ENCODE peak calls at places on chromosomes 6 and 20, in four cellular contexts. P is K562, O is HepG2, I is H1. Z is an unnamed sample.

GRCh38 chr6:37204014-37204751 is 34.2 kb downstream of the PIM1 start:
- DNase-seq in P (no peak), O (peak; percentile 76), I (no peak), Z (no peak)

GRCh38 chr6:23842760-23843159 is 283.3 kb upstream of the NRSN1 start:
- DNase-seq in P (no peak), O (no peak), I (no peak), Z (no peak)

GRCh38 chr6:154319231-154319858 is 37.3 kb downstream of the IPCEF1 start:
- DNase-seq in P (no peak), O (no peak), I (no peak), Z (no peak)

GRCh38 chr20:37416202-37417145 is 70.5 kb downstream of the SRC start:
- DNase-seq in P (no peak), O (no peak), I (no peak), Z (no peak)

GRCh38 chr20:57047281-57048026 is 219.0 kb downstream of the BMP7 start:
- DNase-seq in P (no peak), O (peak; percentile 34), I (no peak), Z (no peak)

GRCh38 chr6:16575655-16576054 is 185.6 kb downstream of the ATXN1 start:
- DNase-seq in P (no peak), O (no peak), I (no peak), Z (no peak)

GRCh38 chr6:35468980-35469710 is 944 bp downstream of the RPL10A start:
- DNase-seq in P (peak; percentile 74), O (no peak), I (no peak), Z (no peak)

GRCh38 chr20:641516-641913 is 11.5 kb downstream of the SRXN1 start:
- DNase-seq in P (peak; percentile 71), O (peak; percentile 85), I (no peak), Z (no peak)

GRCh38 chr6:93992976-93993375 is 573.6 kb upstream of the EPHA7 start:
- DNase-seq in P (no peak), O (no peak), I (no peak), Z (no peak)

GRCh38 chr6:153814136-153814535 is 224.9 kb upstream of the OPRM1 start:
- DNase-seq in P (no peak), O (no peak), I (peak; percentile 76), Z (no peak)

GRCh38 chr20:34578521-34579147 is 20.1 kb downstream of the MAP1LC3A start:
- DNase-seq in P (no peak), O (no peak), I (no peak), Z (no peak)

GRCh38 chr6:134235937-134236751 is 81.8 kb downstream of the SGK1 start:
- DNase-seq in P (no peak), O (no peak), I (no peak), Z (no peak)

GRCh38 chr6:81561731-81562130 is 190.8 kb downstream of the TENT5A start:
- DNase-seq in P (no peak), O (no peak), I (no peak), Z (no peak)

GRCh38 chr6:28281288-28282064 is at the start of gene PGBD1:
- DNase-seq in P (peak; percentile 76), O (peak; percentile 67), I (peak; percentile 92), Z (peak; percentile 13)

GRCh38 chr6:95280690-95281273 is 296.6 kb upstream of the MANEA start:
- DNase-seq in P (peak; percentile 7), O (no peak), I (no peak), Z (peak; percentile 10)

GRCh38 chr6:15872252-15873103 is 209.7 kb upstream of the DTNBP1 start:
- DNase-seq in P (no peak), O (no peak), I (no peak), Z (no peak)

GRCh38 chr6:132132420-132132819 is 181.2 kb upstream of the CCN2 start:
- DNase-seq in P (no peak), O (no peak), I (no peak), Z (no peak)

GRCh38 chr6:145904878-145905277 is 59.3 kb downstream of the SHPRH start:
- DNase-seq in P (no peak), O (no peak), I (no peak), Z (no peak)

GRCh38 chr20:15799871-15800270 is 773.4 kb downstream of the KIF16B start:
- DNase-seq in P (no peak), O (no peak), I (no peak), Z (no peak)

GRCh38 chr6:6486595-6486994 is 101.9 kb upstream of the LY86 start:
- DNase-seq in P (no peak), O (no peak), I (no peak), Z (no peak)

GRCh38 chr6:159360306-159360705 is 191.1 kb downstream of the FNDC1 start:
- DNase-seq in P (no peak), O (no peak), I (no peak), Z (no peak)

GRCh38 chr6:126625019-126625418 is 285.1 kb downstream of the CENPW start:
- DNase-seq in P (no peak), O (no peak), I (peak; percentile 58), Z (no peak)

DNA sequence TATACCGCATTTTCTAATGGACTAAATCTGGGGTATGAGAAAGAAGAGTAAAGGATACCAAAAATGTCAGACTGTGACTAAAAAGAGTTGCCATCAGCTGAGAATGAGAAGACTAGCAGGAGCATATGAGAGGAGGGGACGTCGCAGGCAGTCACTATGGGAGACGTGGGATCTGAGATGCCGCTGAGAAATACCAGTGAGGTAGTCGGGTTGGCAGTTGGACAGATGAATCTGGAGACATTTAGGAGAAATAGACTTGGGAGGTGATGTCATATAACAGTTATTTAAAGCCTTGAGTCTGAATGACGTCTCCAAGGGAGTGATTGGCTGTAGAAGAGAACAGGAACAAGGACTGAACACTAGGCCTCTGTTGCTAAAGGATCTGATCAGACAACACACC is 51.5 kb upstream of the TRIM26 start:
- DNase-seq in P (no peak), O (no peak), I (no peak), Z (no peak)
- TF ChIP-seq RAD21 in P (no peak), O (no peak), I (no peak), Z (no peak)

GRCh38 chr20:60857708-60858107 is 394.4 kb upstream of the CDH4 start:
- DNase-seq in P (no peak), O (no peak), I (no peak), Z (no peak)

GRCh38 chr20:60851826-60852704 is 400.0 kb upstream of the CDH4 start:
- DNase-seq in P (no peak), O (peak; percentile 8), I (peak; percentile 72), Z (no peak)
- TF ChIP-seq SRF in P (no peak), O (no peak), I (no peak), Z (no peak)

GRCh38 chr6:104572901-104573300 is 286.8 kb downstream of the HACE1 start:
- DNase-seq in P (no peak), O (no peak), I (no peak), Z (no peak)
- TF ChIP-seq RAD21 in P (no peak), O (no peak), I (no peak), Z (no peak)

GRCh38 chr20:49043000-49043399 is 3.1 kb upstream of the CSE1L start:
- DNase-seq in P (no peak), O (no peak), I (no peak), Z (no peak)

GRCh38 chr20:49039854-49040253 is 6.3 kb upstream of the CSE1L start:
- DNase-seq in P (no peak), O (no peak), I (no peak), Z (no peak)

GRCh38 chr20:49046087-49046900 is at the start of gene CSE1L:
- DNase-seq in P (peak; percentile 96), O (peak; percentile 97), I (peak; percentile 98), Z (peak; percentile 87)

DNA sequence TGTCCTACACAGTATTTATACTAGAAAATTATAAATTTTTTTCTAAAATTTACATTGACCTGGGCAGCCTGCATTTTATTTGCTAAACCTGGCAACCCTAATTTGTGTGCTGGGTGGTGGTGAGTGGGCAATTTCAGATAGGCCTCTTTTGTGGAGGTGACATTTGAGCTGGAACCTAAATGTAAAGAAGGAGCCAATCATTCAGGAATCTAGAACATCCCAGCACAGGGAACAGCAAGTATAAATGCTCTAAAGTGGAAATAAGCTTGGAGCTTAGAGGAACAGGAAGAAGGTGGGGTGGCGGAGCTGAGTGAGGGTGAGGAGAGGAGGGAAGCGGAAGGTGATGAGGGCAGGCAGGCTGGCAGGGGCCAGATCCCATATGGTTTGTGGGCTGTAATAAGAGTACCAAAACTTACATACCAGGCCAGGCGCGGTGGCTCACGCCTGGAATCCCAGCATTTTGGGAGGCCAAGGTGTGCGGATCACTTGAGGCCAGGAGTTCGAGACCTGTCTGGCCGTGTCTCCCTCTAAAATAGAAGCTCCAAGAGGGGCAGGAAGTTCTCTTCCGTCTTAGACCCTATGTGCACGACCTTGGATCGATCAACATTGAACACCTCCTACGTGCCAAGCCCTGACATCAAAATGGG is 549 bp upstream of the CSE1L start:
- DNase-seq in P (peak; percentile 24), O (peak; percentile 29), I (no peak), Z (no peak)
- TF ChIP-seq SRF in P (no peak), O (no peak), I (no peak), Z (no peak)

GRCh38 chr6:140537211-140537610 is 1162.8 kb upstream of the CITED2 start:
- DNase-seq in P (no peak), O (no peak), I (no peak), Z (no peak)
- TF ChIP-seq RAD21 in P (no peak), O (no peak), I (no peak), Z (no peak)

GRCh38 chr20:10802201-10802600 is 128.4 kb upstream of the JAG1 start:
- DNase-seq in P (no peak), O (no peak), I (no peak), Z (no peak)

GRCh38 chr20:10807013-10807412 is 133.2 kb upstream of the JAG1 start:
- DNase-seq in P (no peak), O (no peak), I (no peak), Z (no peak)

GRCh38 chr20:10805764-10806163 is 132.0 kb upstream of the JAG1 start:
- DNase-seq in P (no peak), O (no peak), I (no peak), Z (no peak)

DNA sequence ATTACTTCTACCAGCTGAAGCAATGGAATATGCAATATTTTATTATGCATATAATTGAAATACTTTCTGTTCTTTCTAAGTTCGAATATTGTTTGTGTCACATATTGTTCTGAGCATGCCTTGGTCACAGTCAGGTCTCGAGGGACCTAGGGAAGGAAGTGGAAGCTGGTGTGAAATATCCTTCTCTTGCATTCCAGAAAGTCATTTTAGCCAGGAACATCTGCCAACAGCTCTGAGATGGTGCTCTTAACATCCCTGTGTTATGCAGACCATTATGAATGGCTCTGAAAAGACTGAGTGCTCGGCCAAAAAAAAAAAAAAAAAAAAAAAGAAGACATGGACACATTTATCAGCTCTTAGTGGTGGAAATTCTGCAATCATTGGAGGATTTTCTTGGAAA is 132.7 kb upstream of the JAG1 start:
- DNase-seq in P (no peak), O (no peak), I (no peak), Z (no peak)
- TF ChIP-seq SRF in P (no peak), O (no peak), I (no peak), Z (no peak)

GRCh38 chr6:74409447-74409846 is 713.4 kb downstream of the CD109 start:
- DNase-seq in P (no peak), O (peak; percentile 36), I (no peak), Z (peak; percentile 31)
- TF ChIP-seq RAD21 in P (no peak), O (peak; percentile 61), I (peak; percentile 75), Z (peak; percentile 84)

Z was measured in HCT116.